ENCODE peak calls at places on chromosomes 6 and 20, in ten cellular contexts. Z is activated CD8-positive, alpha-beta memory T cell treated with anti-CD3 and anti-CD28 coated beads for 48 hours; E is kidney tubule cell; L is psoas muscle; Y is NCI-H69; A is coronary artery; D is vagina; I is effector memory CD8-positive, alpha-beta T cell; G is IMR-90; K is fibroblast of the aortic adventitia. J is an unnamed sample.

GRCh38 chr20:44166477-44166876 is 20.5 kb downstream of the JPH2 start:
- DNase-seq in Z (no peak), E (peak), L (peak), Y (no peak), A (peak), D (no peak), I (no peak), G (peak), K (peak), J (peak)

GRCh38 chr20:54172532-54172855 is 1.3 kb downstream of the CYP24A1 start:
- DNase-seq in Z (no peak), E (no peak), L (no peak), Y (peak), A (no peak), D (no peak), I (no peak), G (no peak), K (no peak), J (no peak)

GRCh38 chr6:30334077-30334476 is 7.3 kb downstream of the TRIM39 start:
- DNase-seq in Z (no peak), E (peak), L (no peak), Y (no peak), A (no peak), D (no peak), I (no peak), G (peak), K (no peak), J (no peak)

GRCh38 chr6:21752054-21752811 is 158.7 kb downstream of the SOX4 start:
- DNase-seq in Z (no peak), E (peak), L (no peak), Y (no peak), A (no peak), D (no peak), I (no peak), G (no peak), K (no peak), J (peak)

GRCh38 chr20:50588034-50588736 is 78.0 kb downstream of the PTPN1 start:
- DNase-seq in Z (peak), E (peak), L (peak), Y (peak), A (no peak), D (no peak), I (peak), G (peak), K (peak), J (no peak)

GRCh38 chr6:27872634-27873028 is 39.6 kb downstream of the OR2B2 start:
- DNase-seq in Z (no peak), E (no peak), L (no peak), Y (no peak), A (no peak), D (no peak), I (no peak), G (no peak), K (no peak), J (no peak)

GRCh38 chr6:148973809-148974208 is 227.0 kb downstream of the UST start:
- DNase-seq in Z (no peak), E (peak), L (no peak), Y (peak), A (no peak), D (no peak), I (no peak), G (peak), K (peak), J (no peak)

GRCh38 chr6:140371360-140371870 is 997.0 kb upstream of the CITED2 start:
- DNase-seq in Z (no peak), E (no peak), L (no peak), Y (no peak), A (no peak), D (no peak), I (no peak), G (no peak), K (peak), J (no peak)

GRCh38 chr6:132612449-132613116 is 11.5 kb downstream of the TAAR2 start:
- DNase-seq in Z (no peak), E (no peak), L (no peak), Y (no peak), A (no peak), D (no peak), I (no peak), G (no peak), K (no peak), J (no peak)

GRCh38 chr6:35040398-35040797 is 100.7 kb downstream of the TCP11 start:
- DNase-seq in Z (no peak), E (no peak), L (no peak), Y (no peak), A (no peak), D (no peak), I (no peak), G (no peak), K (no peak), J (no peak)

GRCh38 chr20:36162272-36162966 is 7.9 kb downstream of the EPB41L1 start:
- DNase-seq in Z (no peak), E (peak), L (no peak), Y (peak), A (no peak), D (no peak), I (no peak), G (peak), K (peak), J (no peak)

GRCh38 chr6:167786859-167787675 is 39.6 kb upstream of the AFDN start:
- DNase-seq in Z (no peak), E (no peak), L (no peak), Y (peak), A (no peak), D (peak), I (no peak), G (no peak), K (no peak), J (no peak)

GRCh38 chr20:47360207-47360488 is 3.6 kb upstream of the ZMYND8 start:
- DNase-seq in Z (no peak), E (peak), L (no peak), Y (peak), A (no peak), D (no peak), I (no peak), G (peak), K (peak), J (no peak)

GRCh38 chr6:56851104-56851503 is 103.8 kb upstream of the BEND6 start:
- DNase-seq in Z (no peak), E (peak), L (no peak), Y (peak), A (no peak), D (no peak), I (no peak), G (peak), K (peak), J (peak)

GRCh38 chr6:27517928-27518787 is 45.3 kb upstream of the ZNF184 start:
- DNase-seq in Z (no peak), E (peak), L (no peak), Y (peak), A (no peak), D (no peak), I (no peak), G (no peak), K (no peak), J (no peak)

GRCh38 chr6:84027340-84028183 is 6.0 kb upstream of the MRAP2 start:
- DNase-seq in Z (no peak), E (peak), L (no peak), Y (peak), A (peak), D (no peak), I (no peak), G (peak), K (peak), J (peak)

GRCh38 chr6:90496617-90497016 is 90.3 kb downstream of the MAP3K7 start:
- DNase-seq in Z (no peak), E (no peak), L (no peak), Y (no peak), A (no peak), D (no peak), I (no peak), G (no peak), K (no peak), J (no peak)